ENCODE peak calls at places on chromosomes 11 and 22, in six cellular contexts. V, W, K, I, Q and Y are unnamed samples.

GRCh38 chr11:20351151-20351550 is 12.4 kb upstream of the HTATIP2 start:
- DNase-seq in V (no peak), W (no peak), K (no peak), I (no peak), Q (no peak), Y (no peak)

GRCh38 chr11:121889931-121890330 is 226.1 kb downstream of the BLID start:
- DNase-seq in V (no peak), W (no peak), K (no peak), I (no peak), Q (no peak), Y (no peak)

GRCh38 chr11:63985812-63986155 is 454 bp upstream of the OTUB1 start:
- DNase-seq in V (peak), W (no peak), K (peak), I (peak), Q (no peak), Y (peak)

GRCh38 chr22:19848298-19849224 is 6.1 kb downstream of the GNB1L start:
- DNase-seq in V (no peak), W (no peak), K (no peak), I (no peak), Q (no peak), Y (no peak)

GRCh38 chr11:126547161-126547560 is 191.7 kb downstream of the ST3GAL4 start:
- DNase-seq in V (no peak), W (no peak), K (no peak), I (no peak), Q (no peak), Y (no peak)

GRCh38 chr11:46906596-46906995 is 11.8 kb downstream of the LRP4 start:
- DNase-seq in V (peak), W (no peak), K (no peak), I (no peak), Q (peak), Y (no peak)

GRCh38 chr22:39574779-39575551 is 4.4 kb downstream of the CACNA1I start:
- DNase-seq in V (peak), W (peak), K (no peak), I (no peak), Q (no peak), Y (no peak)

GRCh38 chr11:73195191-73196007 is 22.7 kb upstream of the P2RY2 start:
- DNase-seq in V (no peak), W (peak), K (no peak), I (no peak), Q (no peak), Y (no peak)

GRCh38 chr11:2314525-2315394 is 12.9 kb downstream of the TSPAN32 start:
- DNase-seq in V (peak), W (no peak), K (no peak), I (peak), Q (no peak), Y (no peak)

GRCh38 chr22:26484360-26484706 is 656 bp downstream of the SRRD start:
- DNase-seq in V (peak), W (no peak), K (no peak), I (no peak), Q (no peak), Y (peak)

GRCh38 chr22:44405661-44406060 is 92.4 kb downstream of the RTL6 start:
- DNase-seq in V (no peak), W (no peak), K (no peak), I (no peak), Q (no peak), Y (no peak)

GRCh38 chr11:58276151-58276550 is 8.1 kb upstream of the OR10W1 start:
- DNase-seq in V (no peak), W (no peak), K (no peak), I (no peak), Q (no peak), Y (no peak)

GRCh38 chr11:15367695-15368094 is 253.0 kb downstream of the INSC start:
- DNase-seq in V (no peak), W (no peak), K (no peak), I (no peak), Q (no peak), Y (no peak)

GRCh38 chr11:84549221-84549620 is 1077.9 kb downstream of the DLG2 start:
- DNase-seq in V (no peak), W (no peak), K (no peak), I (no peak), Q (no peak), Y (no peak)

GRCh38 chr11:67126986-67127385 is 7.9 kb downstream of the KDM2A start:
- DNase-seq in V (no peak), W (no peak), K (no peak), I (no peak), Q (no peak), Y (no peak)

GRCh38 chr11:94117871-94118270 is 10.8 kb upstream of the PANX1 start:
- DNase-seq in V (no peak), W (no peak), K (no peak), I (no peak), Q (no peak), Y (no peak)

GRCh38 chr11:72234920-72235319 is 9.1 kb downstream of the PHOX2A start:
- DNase-seq in V (no peak), W (no peak), K (no peak), I (peak), Q (no peak), Y (no peak)

GRCh38 chr22:48693377-48694135 is 1134.1 kb downstream of the BRD1 start:
- DNase-seq in V (no peak), W (peak), K (no peak), I (no peak), Q (no peak), Y (no peak)

GRCh38 chr11:102306048-102306575 is 11.2 kb upstream of the BIRC3 start:
- DNase-seq in V (no peak), W (no peak), K (no peak), I (peak), Q (no peak), Y (no peak)

GRCh38 chr11:110130642-110131238 is 37.5 kb downstream of the ZC3H12C start:
- DNase-seq in V (peak), W (no peak), K (no peak), I (peak), Q (peak), Y (no peak)
- H3K27ac ChIP-seq in V (no peak), W (no peak), K (no peak), I (peak), Q (no peak), Y (no peak)

DNA sequence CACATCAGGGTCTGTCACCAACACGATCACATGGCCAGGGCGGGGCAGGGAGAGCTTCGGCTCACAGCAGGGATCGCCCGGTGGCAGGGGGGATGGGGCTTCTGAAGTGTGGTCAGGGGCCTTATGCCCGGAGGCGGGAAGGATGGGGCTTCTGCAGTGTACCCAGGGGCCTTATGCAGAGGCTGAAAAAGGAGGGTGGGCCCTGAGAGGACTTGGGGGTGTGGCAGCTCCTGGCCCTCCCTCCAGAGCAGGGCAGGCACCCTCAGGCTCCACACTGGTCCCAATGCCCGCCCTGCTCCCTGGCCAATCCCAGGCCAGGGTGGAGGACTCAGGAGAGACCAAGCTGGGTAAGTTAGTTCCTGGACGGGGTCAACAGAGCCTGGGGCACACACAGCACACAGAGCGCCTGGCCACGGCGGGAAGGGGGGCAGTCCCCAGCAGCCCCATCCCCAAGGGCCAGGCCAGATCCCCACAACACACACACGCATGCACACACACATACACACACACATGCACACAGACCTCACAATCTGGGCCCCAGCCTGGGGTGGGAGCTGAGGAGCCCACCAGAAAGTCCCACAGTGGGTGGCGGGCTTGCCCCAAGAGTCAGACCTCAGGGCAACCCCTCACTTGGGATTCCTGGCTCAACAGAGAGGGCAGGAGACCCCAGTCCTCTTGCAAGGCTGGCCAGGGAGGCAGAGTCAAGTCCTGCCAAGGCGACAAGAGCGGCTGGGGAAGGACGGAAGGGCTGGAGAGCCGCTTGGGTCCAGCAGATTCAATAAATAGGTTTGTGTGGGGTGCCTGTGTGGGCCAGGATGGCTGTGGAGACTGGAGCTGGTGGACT is 1.1 kb upstream of the CEND1 start:
- DNase-seq in V (no peak), W (no peak), K (no peak), I (peak), Q (no peak), Y (no peak)
- TF ChIP-seq POLR2AphosphoS5 in V (no peak), W (no peak), K (no peak), I (peak), Q (no peak), Y (no peak)

GRCh38 chr11:131868769-131869482 is 498.5 kb downstream of the NTM start:
- DNase-seq in V (no peak), W (no peak), K (no peak), I (no peak), Q (no peak), Y (no peak)
- TF ChIP-seq GABPA in V (no peak), W (no peak), K (no peak), I (no peak), Q (no peak), Y (no peak)

GRCh38 chr11:33540946-33541915 is 159.4 kb downstream of the C11orf91 start:
- DNase-seq in V (no peak), W (no peak), K (no peak), I (no peak), Q (no peak), Y (no peak)

GRCh38 chr11:33536178-33536577 is 164.4 kb downstream of the C11orf91 start:
- DNase-seq in V (no peak), W (no peak), K (no peak), I (no peak), Q (no peak), Y (no peak)

GRCh38 chr11:33534575-33534974 is 166.1 kb downstream of the C11orf91 start:
- DNase-seq in V (no peak), W (no peak), K (no peak), I (no peak), Q (no peak), Y (no peak)

GRCh38 chr11:33539659-33540249 is 160.9 kb downstream of the C11orf91 start:
- DNase-seq in V (no peak), W (no peak), K (no peak), I (no peak), Q (no peak), Y (no peak)

GRCh38 chr11:33538726-33539125 is 161.9 kb downstream of the C11orf91 start:
- DNase-seq in V (no peak), W (no peak), K (no peak), I (no peak), Q (no peak), Y (no peak)
- H3K27ac ChIP-seq in V (no peak), W (no peak), K (no peak), I (no peak), Q (no peak), Y (no peak)

GRCh38 chr22:50443801-50444625 is 30.8 kb downstream of the SBF1 start:
- DNase-seq in V (no peak), W (no peak), K (no peak), I (peak), Q (no peak), Y (no peak)
- TF ChIP-seq POLR2AphosphoS5 in V (no peak), W (peak), K (peak), I (no peak), Q (no peak), Y (peak)

GRCh38 chr11:120839846-120840402 is 184.0 kb upstream of the TBCEL start:
- DNase-seq in V (no peak), W (no peak), K (no peak), I (no peak), Q (no peak), Y (peak)
- TF ChIP-seq GABPA in V (no peak), W (no peak), K (no peak), I (no peak), Q (no peak), Y (no peak)

DNA sequence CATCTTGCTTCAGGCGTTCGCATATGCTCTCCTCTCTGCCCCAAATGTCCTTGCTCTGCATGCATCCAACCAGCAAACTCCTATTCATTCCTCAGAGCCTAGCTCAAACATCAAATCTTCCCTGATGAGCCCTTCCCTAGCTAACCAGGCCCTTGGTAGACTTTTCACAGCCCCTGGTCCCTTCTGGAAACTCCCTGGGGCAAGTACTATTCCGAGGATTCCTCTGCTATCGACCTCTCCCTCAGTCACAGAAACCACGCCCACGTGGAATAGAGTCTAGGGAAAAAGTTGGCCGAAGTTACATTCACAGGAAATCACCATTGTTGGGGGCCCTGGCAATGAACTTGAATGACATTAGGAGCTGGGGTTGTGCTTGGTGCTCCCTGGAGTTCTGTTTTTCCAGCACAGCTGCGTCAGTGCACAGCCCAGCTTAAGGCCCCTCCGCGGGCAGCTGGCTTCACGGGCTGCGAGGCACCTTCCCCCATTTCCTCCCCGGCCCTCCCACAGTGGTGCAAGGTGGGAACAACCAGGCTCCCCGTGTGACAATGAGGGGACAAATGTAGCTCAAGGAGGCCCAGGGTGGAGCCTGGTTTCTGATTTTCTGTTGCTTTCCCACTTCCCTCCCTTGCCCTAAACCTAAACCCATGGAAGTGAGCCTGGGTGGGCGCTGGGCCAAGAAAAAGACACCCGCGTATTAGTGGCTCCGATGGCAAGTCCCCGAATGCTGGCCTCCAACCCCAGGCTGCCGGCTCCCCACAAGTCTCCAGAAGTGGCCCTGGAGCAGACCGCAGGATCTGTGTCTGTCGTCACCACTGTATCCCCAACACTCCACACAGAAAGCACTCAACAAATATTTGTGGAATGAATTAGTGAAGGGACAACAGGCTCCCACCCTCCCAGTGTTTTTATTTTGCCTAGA is 4.3 kb upstream of the ATP5MGL start:
- DNase-seq in V (no peak), W (no peak), K (no peak), I (no peak), Q (no peak), Y (peak)
- H3K27ac ChIP-seq in V (peak), W (peak), K (peak), I (no peak), Q (no peak), Y (no peak)